ENCODE peak calls at places on chromosomes 4 and X, in five cellular contexts. One of them, this sample, is unnamed.

GRCh38 chrX:13398073-13398823 is 78.4 kb upstream of the ATXN3L start:
- DNase-seq in PC-3: peak
- DNase-seq in fibroblast of lung: peak
- DNase-seq in IMR-90: peak
- DNase-seq in GM23248: peak
- DNase-seq in this sample: peak

GRCh38 chr4:184168406-184169019 is 49.2 kb downstream of the ENPP6 start:
- DNase-seq in PC-3: peak
- DNase-seq in fibroblast of lung: peak
- DNase-seq in IMR-90: peak
- DNase-seq in GM23248: peak
- DNase-seq in this sample: peak

GRCh38 chr4:37434469-37434868 is 189.9 kb downstream of the NWD2 start:
- DNase-seq in PC-3: peak
- DNase-seq in fibroblast of lung: no peak
- DNase-seq in IMR-90: peak
- DNase-seq in GM23248: peak
- DNase-seq in this sample: no peak

GRCh38 chrX:45806410-45807121 is 605.9 kb upstream of the DIPK2B start:
- DNase-seq in PC-3: no peak
- DNase-seq in fibroblast of lung: peak
- DNase-seq in IMR-90: peak
- DNase-seq in GM23248: peak
- DNase-seq in this sample: peak

GRCh38 chr4:304987-305680 is at the start of gene ZNF732:
- DNase-seq in PC-3: no peak
- DNase-seq in fibroblast of lung: peak
- DNase-seq in IMR-90: peak
- DNase-seq in GM23248: peak
- DNase-seq in this sample: peak

GRCh38 chr4:128688025-128688721 is 121.3 kb upstream of the JADE1 start:
- DNase-seq in PC-3: no peak
- DNase-seq in fibroblast of lung: no peak
- DNase-seq in IMR-90: no peak
- DNase-seq in GM23248: no peak
- DNase-seq in this sample: no peak

GRCh38 chr4:2971275-2971674 is 7.9 kb downstream of the GRK4 start:
- DNase-seq in PC-3: no peak
- DNase-seq in fibroblast of lung: no peak
- DNase-seq in IMR-90: no peak
- DNase-seq in GM23248: no peak
- DNase-seq in this sample: no peak

GRCh38 chrX:144586756-144587155 is 660.5 kb upstream of the SPANXN1 start:
- DNase-seq in PC-3: peak
- DNase-seq in fibroblast of lung: no peak
- DNase-seq in IMR-90: no peak
- DNase-seq in GM23248: no peak
- DNase-seq in this sample: no peak

GRCh38 chr4:16026155-16026761 is 57.6 kb downstream of the PROM1 start:
- DNase-seq in PC-3: peak
- DNase-seq in fibroblast of lung: peak
- DNase-seq in IMR-90: peak
- DNase-seq in GM23248: peak
- DNase-seq in this sample: peak

GRCh38 chr4:1327526-1328266 is 19.3 kb upstream of the UVSSA start:
- DNase-seq in PC-3: no peak
- DNase-seq in fibroblast of lung: no peak
- DNase-seq in IMR-90: no peak
- DNase-seq in GM23248: no peak
- DNase-seq in this sample: peak

GRCh38 chr4:119135721-119136121 is at the start of gene MYOZ2:
- DNase-seq in PC-3: peak
- DNase-seq in fibroblast of lung: peak
- DNase-seq in IMR-90: peak
- DNase-seq in GM23248: peak
- DNase-seq in this sample: no peak

GRCh38 chrX:109830704-109831206 is 97.7 kb upstream of the ACSL4 start:
- DNase-seq in PC-3: peak
- DNase-seq in fibroblast of lung: peak
- DNase-seq in IMR-90: peak
- DNase-seq in GM23248: peak
- DNase-seq in this sample: peak

GRCh38 chr4:187124311-187124710 is 400.7 kb upstream of the FAT1 start:
- DNase-seq in PC-3: no peak
- DNase-seq in fibroblast of lung: no peak
- DNase-seq in IMR-90: no peak
- DNase-seq in GM23248: no peak
- DNase-seq in this sample: no peak

GRCh38 chr4:167906851-167907250 is 185.5 kb upstream of the ANXA10 start:
- DNase-seq in PC-3: no peak
- DNase-seq in fibroblast of lung: peak
- DNase-seq in IMR-90: peak
- DNase-seq in GM23248: no peak
- DNase-seq in this sample: no peak

GRCh38 chrX:44898411-44899221 is 25.6 kb downstream of the KDM6A start:
- DNase-seq in PC-3: no peak
- DNase-seq in fibroblast of lung: peak
- DNase-seq in IMR-90: peak
- DNase-seq in GM23248: no peak
- DNase-seq in this sample: no peak

GRCh38 chrX:121052122-121052521 is 4.7 kb downstream of the GLUD2 start:
- DNase-seq in PC-3: peak
- DNase-seq in fibroblast of lung: no peak
- DNase-seq in IMR-90: no peak
- DNase-seq in GM23248: peak
- DNase-seq in this sample: no peak

GRCh38 chrX:93322110-93322509 is 351.3 kb downstream of the NAP1L3 start:
- DNase-seq in PC-3: no peak
- DNase-seq in fibroblast of lung: no peak
- DNase-seq in IMR-90: no peak
- DNase-seq in GM23248: no peak
- DNase-seq in this sample: no peak

GRCh38 chr4:174217273-174218126 is 66.0 kb downstream of the FBXO8 start:
- DNase-seq in PC-3: no peak
- DNase-seq in fibroblast of lung: peak
- DNase-seq in IMR-90: peak
- DNase-seq in GM23248: peak
- DNase-seq in this sample: peak

GRCh38 chr4:123599920-123600394 is 203.4 kb downstream of the SPRY1 start:
- DNase-seq in PC-3: no peak
- DNase-seq in fibroblast of lung: peak
- DNase-seq in IMR-90: peak
- DNase-seq in GM23248: peak
- DNase-seq in this sample: no peak

GRCh38 chrX:75623535-75623934 is 100.7 kb upstream of the ZDHHC15 start:
- DNase-seq in PC-3: no peak
- DNase-seq in fibroblast of lung: no peak
- DNase-seq in IMR-90: no peak
- DNase-seq in GM23248: no peak
- DNase-seq in this sample: peak

GRCh38 chrX:48683411-48683982 is at the start of gene WAS:
- DNase-seq in PC-3: no peak
- DNase-seq in fibroblast of lung: no peak
- DNase-seq in IMR-90: no peak
- DNase-seq in GM23248: no peak
- DNase-seq in this sample: no peak

GRCh38 chr4:78720994-78721677 is 55.0 kb upstream of the BMP2K start:
- DNase-seq in PC-3: no peak
- DNase-seq in fibroblast of lung: no peak
- DNase-seq in IMR-90: no peak
- DNase-seq in GM23248: no peak
- DNase-seq in this sample: no peak

GRCh38 chrX:140432328-140433025 is 72.4 kb downstream of the SOX3 start:
- DNase-seq in PC-3: no peak
- DNase-seq in fibroblast of lung: peak
- DNase-seq in IMR-90: no peak
- DNase-seq in GM23248: peak
- DNase-seq in this sample: no peak

GRCh38 chr4:78544681-78545080 is 6.9 kb upstream of the ANXA3 start:
- DNase-seq in PC-3: no peak
- DNase-seq in fibroblast of lung: no peak
- DNase-seq in IMR-90: peak
- DNase-seq in GM23248: no peak
- DNase-seq in this sample: no peak

GRCh38 chr4:159016527-159017137 is 86.2 kb upstream of the RAPGEF2 start:
- DNase-seq in PC-3: no peak
- DNase-seq in fibroblast of lung: peak
- DNase-seq in IMR-90: peak
- DNase-seq in GM23248: no peak
- DNase-seq in this sample: no peak

DNA sequence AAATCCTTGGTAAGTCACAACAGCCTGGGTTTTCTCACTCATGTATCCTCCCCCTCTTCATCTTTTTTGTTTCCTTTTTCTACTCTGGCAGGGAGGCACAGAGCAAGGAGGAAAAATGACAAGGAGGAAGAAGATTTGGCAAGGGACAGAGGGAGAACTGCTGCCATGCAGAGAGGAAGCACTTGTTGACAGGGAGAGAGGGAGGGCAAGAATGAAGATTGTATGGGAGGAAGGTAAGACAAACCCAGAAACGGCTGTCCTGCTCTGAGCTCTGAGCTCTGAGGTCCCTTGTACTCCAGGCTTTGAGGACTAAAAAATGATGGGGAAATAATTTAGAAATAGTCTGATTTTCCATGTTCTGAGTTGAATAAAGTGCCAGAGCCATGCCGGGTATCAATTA is 123.9 kb downstream of the DCHS2 start:
- DNase-seq in PC-3: no peak
- DNase-seq in fibroblast of lung: no peak
- DNase-seq in IMR-90: no peak
- DNase-seq in GM23248: no peak
- DNase-seq in this sample: no peak
- H3K9ac ChIP-seq in PC-3: no peak
- H3K9ac ChIP-seq in fibroblast of lung: no peak
- H3K9ac ChIP-seq in IMR-90: no peak
- H3K9ac ChIP-seq in GM23248: no peak
- H3K9ac ChIP-seq in this sample: no peak

GRCh38 chr4:17681921-17682566 is 67.6 kb downstream of the MED28 start:
- DNase-seq in PC-3: no peak
- DNase-seq in fibroblast of lung: no peak
- DNase-seq in IMR-90: no peak
- DNase-seq in GM23248: no peak
- DNase-seq in this sample: no peak

GRCh38 chr4:17687237-17687857 is 72.9 kb downstream of the MED28 start:
- DNase-seq in PC-3: no peak
- DNase-seq in fibroblast of lung: peak
- DNase-seq in IMR-90: no peak
- DNase-seq in GM23248: no peak
- DNase-seq in this sample: no peak

GRCh38 chr4:17690135-17690534 is 75.7 kb downstream of the MED28 start:
- DNase-seq in PC-3: no peak
- DNase-seq in fibroblast of lung: no peak
- DNase-seq in IMR-90: no peak
- DNase-seq in GM23248: no peak
- DNase-seq in this sample: no peak

GRCh38 chr4:17690898-17691297 is 76.5 kb downstream of the MED28 start:
- DNase-seq in PC-3: peak
- DNase-seq in fibroblast of lung: no peak
- DNase-seq in IMR-90: no peak
- DNase-seq in GM23248: no peak
- DNase-seq in this sample: peak

DNA sequence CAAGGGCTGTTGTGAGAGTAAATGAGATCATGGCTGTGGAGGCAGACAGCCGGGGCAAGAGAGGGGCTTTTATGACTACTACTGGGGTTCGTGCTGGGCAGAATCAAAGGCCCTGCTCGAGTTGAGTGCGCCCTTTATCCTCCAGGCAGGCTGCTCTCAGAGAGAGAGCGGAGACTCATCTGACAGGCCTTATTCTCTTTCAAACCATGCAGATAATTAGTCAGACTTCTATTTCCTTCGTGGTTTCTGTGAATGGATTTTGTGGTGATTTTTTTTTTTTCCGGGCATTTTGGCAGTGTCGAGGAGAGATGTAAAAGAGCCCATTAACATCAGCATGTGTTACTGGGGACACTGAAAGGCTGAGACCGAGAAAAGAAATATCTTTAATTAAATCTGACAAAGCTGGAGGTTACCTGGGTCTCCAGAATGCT is 73.6 kb downstream of the MED28 start:
- DNase-seq in PC-3: peak
- DNase-seq in fibroblast of lung: peak
- DNase-seq in IMR-90: no peak
- DNase-seq in GM23248: no peak
- DNase-seq in this sample: no peak
- H2AFZ ChIP-seq in PC-3: peak
- H2AFZ ChIP-seq in fibroblast of lung: no peak
- H2AFZ ChIP-seq in IMR-90: no peak
- H2AFZ ChIP-seq in GM23248: no peak
- H2AFZ ChIP-seq in this sample: no peak

GRCh38 chrX:118823263-118824172 is at the start of gene ZCCHC12:
- DNase-seq in PC-3: peak
- DNase-seq in fibroblast of lung: peak
- DNase-seq in IMR-90: peak
- DNase-seq in GM23248: peak
- DNase-seq in this sample: no peak

GRCh38 chrX:118824173-118824782 is 654 bp downstream of the ZCCHC12 start:
- DNase-seq in PC-3: no peak
- DNase-seq in fibroblast of lung: no peak
- DNase-seq in IMR-90: no peak
- DNase-seq in GM23248: no peak
- DNase-seq in this sample: no peak
- H3K4me3 ChIP-seq in PC-3: peak
- H3K4me3 ChIP-seq in fibroblast of lung: no peak
- H3K4me3 ChIP-seq in IMR-90: no peak
- H3K4me3 ChIP-seq in GM23248: peak
- H3K4me3 ChIP-seq in this sample: no peak

GRCh38 chrX:148538582-148538981 is 38.2 kb downstream of the AFF2 start:
- DNase-seq in PC-3: no peak
- DNase-seq in fibroblast of lung: no peak
- DNase-seq in IMR-90: no peak
- DNase-seq in GM23248: no peak
- DNase-seq in this sample: no peak
- H3K9ac ChIP-seq in PC-3: no peak
- H3K9ac ChIP-seq in fibroblast of lung: no peak
- H3K9ac ChIP-seq in IMR-90: no peak
- H3K9ac ChIP-seq in GM23248: no peak
- H3K9ac ChIP-seq in this sample: no peak

GRCh38 chrX:2348225-2348624 is 152.6 kb downstream of the DHRSX start:
- DNase-seq in PC-3: no peak
- DNase-seq in fibroblast of lung: no peak
- DNase-seq in IMR-90: no peak
- DNase-seq in GM23248: no peak
- DNase-seq in this sample: no peak
- H2AFZ ChIP-seq in PC-3: no peak
- H2AFZ ChIP-seq in fibroblast of lung: no peak
- H2AFZ ChIP-seq in IMR-90: no peak
- H2AFZ ChIP-seq in GM23248: no peak
- H2AFZ ChIP-seq in this sample: no peak

This sample was measured in trophoblast cell.